ENCODE peak calls at places on chromosomes 6 and 20, in five cellular contexts. I is choroid plexus epithelial cell, X is fibroblast of lung, E is HTR-8/SVneo, Y is mesenteric fat pad. D is an unnamed sample.

GRCh38 chr6:12001004-12001705 is 11.0 kb upstream of the HIVEP1 start:
- DNase-seq in E (no peak), Y (no peak), I (peak), X (peak), D (no peak)

GRCh38 chr6:41670703-41671360 is 32.6 kb downstream of the MDFI start:
- DNase-seq in Y (no peak), X (no peak), I (no peak), E (no peak), D (no peak)

GRCh38 chr6:48236375-48236774 is 125.4 kb upstream of the PTCHD4 start:
- DNase-seq in X (no peak), Y (no peak), E (no peak), I (no peak), D (no peak)

GRCh38 chr20:63470410-63470809 is 2.0 kb downstream of the KCNQ2 start:
- DNase-seq in I (no peak), E (no peak), X (no peak), Y (no peak), D (no peak)

GRCh38 chr6:4370066-4370465 is 234.7 kb upstream of the ECI2 start:
- DNase-seq in X (peak), I (peak), Y (no peak), E (peak), D (peak)

GRCh38 chr6:36855750-36856149 is 16.5 kb upstream of the CPNE5 start:
- DNase-seq in X (no peak), E (no peak), Y (no peak), I (no peak), D (no peak)

GRCh38 chr6:162940426-162940825 is 212.7 kb downstream of the PACRG start:
- DNase-seq in E (no peak), I (peak), Y (no peak), X (peak), D (no peak)

GRCh38 chr6:169533656-169534421 is 168.0 kb downstream of the WDR27 start:
- DNase-seq in E (no peak), Y (no peak), I (peak), X (no peak), D (no peak)

GRCh38 chr20:1944345-1945099 is 49.3 kb downstream of the SIRPA start:
- DNase-seq in Y (peak), X (no peak), E (no peak), I (no peak), D (no peak)

GRCh38 chr6:39553811-39554802 is 171.1 kb downstream of the KIF6 start:
- DNase-seq in E (no peak), I (peak), X (peak), Y (no peak), D (no peak)

GRCh38 chr6:158347335-158347734 is 35.1 kb downstream of the TULP4 start:
- DNase-seq in I (peak), Y (no peak), E (no peak), X (no peak), D (no peak)

GRCh38 chr6:163085861-163086562 is 328.5 kb upstream of the QKI start:
- DNase-seq in X (no peak), E (no peak), Y (no peak), I (no peak), D (no peak)

GRCh38 chr6:114389111-114389510 is 46.3 kb upstream of the HS3ST5 start:
- DNase-seq in E (no peak), I (no peak), Y (no peak), X (no peak), D (no peak)

GRCh38 chr6:125700591-125701353 is 48.7 kb upstream of the HEY2 start:
- DNase-seq in Y (no peak), X (no peak), I (no peak), E (no peak), D (no peak)

GRCh38 chr6:4819706-4820283 is 43.6 kb downstream of the CDYL start:
- DNase-seq in E (no peak), I (peak), X (no peak), Y (no peak), D (no peak)

GRCh38 chr6:74603676-74604075 is 602.2 kb downstream of the COL12A1 start:
- DNase-seq in I (peak), X (peak), E (no peak), Y (no peak), D (no peak)

GRCh38 chr6:35568967-35569606 is 56.4 kb upstream of the TULP1 start:
- DNase-seq in X (peak), Y (no peak), E (no peak), I (peak), D (peak)